ENCODE peak calls at places on chromosome 6, in six cellular contexts. O is Right ventricle myocardium superior; Q is activated T-cell treated with anti-CD3 and anti-CD28 coated beads for 1 hour; A is ovary; C is RWPE1; J is stimulated activated CD8-positive, alpha-beta memory T cell treated with anti-CD3 and anti-CD28 coated beads, Interleukin-7, amount 100 ng/mL, for 1 hour. V is an unnamed sample.

GRCh38 chr6:82877213-82878195 is 188.1 kb downstream of the UBE3D start:
- DNase-seq in O (no peak), Q (no peak), A (no peak), C (no peak), J (no peak), V (no peak)

GRCh38 chr6:15754035-15754705 is 91.3 kb upstream of the DTNBP1 start:
- DNase-seq in O (no peak), Q (no peak), A (no peak), C (no peak), J (no peak), V (no peak)

GRCh38 chr6:113146878-113147277 is 710.3 kb upstream of the MARCKS start:
- DNase-seq in O (no peak), Q (no peak), A (no peak), C (no peak), J (no peak), V (no peak)

GRCh38 chr6:121932071-121933009 is 467.1 kb upstream of the HSF2 start:
- DNase-seq in O (no peak), Q (no peak), A (no peak), C (no peak), J (no peak), V (peak; percentile 78)

GRCh38 chr6:162055365-162055764 is 672.2 kb downstream of the PRKN start:
- DNase-seq in O (no peak), Q (no peak), A (no peak), C (no peak), J (no peak), V (no peak)

GRCh38 chr6:106114492-106114891 is 28.4 kb downstream of the PRDM1 start:
- DNase-seq in O (no peak), Q (no peak), A (no peak), C (no peak), J (no peak), V (no peak)

GRCh38 chr6:107819976-107820551 is 4.0 kb downstream of the SCML4 start:
- DNase-seq in O (no peak), Q (no peak), A (no peak), C (peak; percentile 61), J (no peak), V (no peak)

GRCh38 chr6:100283288-100283687 is 181.4 kb downstream of the SIM1 start:
- DNase-seq in O (no peak), Q (no peak), A (no peak), C (no peak), J (no peak), V (no peak)

GRCh38 chr6:150937126-150937906 is 71.8 kb downstream of the MTHFD1L start:
- DNase-seq in O (peak; percentile 79), Q (no peak), A (no peak), C (no peak), J (no peak), V (peak; percentile 91)

GRCh38 chr6:11632795-11633511 is 95.4 kb downstream of the TMEM170B start:
- DNase-seq in O (no peak), Q (no peak), A (no peak), C (no peak), J (no peak), V (no peak)

GRCh38 chr6:3762359-3762758 is 10.8 kb upstream of the PXDC1 start:
- DNase-seq in O (no peak), Q (no peak), A (no peak), C (no peak), J (no peak), V (no peak)

GRCh38 chr6:109507490-109508072 is 24.6 kb upstream of the ZBTB24 start:
- DNase-seq in O (no peak), Q (no peak), A (no peak), C (no peak), J (no peak), V (no peak)

GRCh38 chr6:157268396-157268795 is 54.9 kb downstream of the TMEM242 start:
- DNase-seq in O (no peak), Q (no peak), A (no peak), C (no peak), J (no peak), V (peak; percentile 52)

GRCh38 chr6:142518126-142518525 is 216.3 kb downstream of the ADGRG6 start:
- DNase-seq in O (no peak), Q (no peak), A (no peak), C (no peak), J (no peak), V (no peak)

GRCh38 chr6:125197795-125198269 is 44.3 kb downstream of the TPD52L1 start:
- DNase-seq in O (peak; percentile 67), Q (no peak), A (peak; percentile 75), C (peak; percentile 53), J (no peak), V (peak; percentile 84)

GRCh38 chr6:169489642-169490408 is 212.0 kb downstream of the WDR27 start:
- DNase-seq in O (no peak), Q (no peak), A (no peak), C (no peak), J (no peak), V (no peak)